ENCODE peak calls at places on chromosomes 6 and 20, in seven cellular contexts. P is OCI-LY7, G is pancreas, F is hepatocyte, B is Peyer's patch, V is endothelial cell of umbilical vein, Y is astrocyte. K is an unnamed sample.

GRCh38 chr20:23157741-23158140 is 71.6 kb upstream of the CD93 start:
- DNase-seq in P (no peak), G (no peak), F (no peak), B (no peak), V (no peak), Y (peak), K (no peak)

GRCh38 chr6:119626884-119627619 is 277.5 kb upstream of the MAN1A1 start:
- DNase-seq in P (no peak), G (no peak), F (no peak), B (no peak), V (no peak), Y (peak), K (no peak)

GRCh38 chr6:38221236-38221635 is 401.7 kb downstream of the ZFAND3 start:
- DNase-seq in P (no peak), G (no peak), F (no peak), B (no peak), V (no peak), Y (no peak), K (no peak)

GRCh38 chr20:43925786-43926185 is 11.1 kb downstream of the TOX2 start:
- DNase-seq in P (no peak), G (no peak), F (no peak), B (peak), V (peak), Y (peak), K (no peak)

GRCh38 chr6:139706949-139707348 is 332.5 kb upstream of the CITED2 start:
- DNase-seq in P (no peak), G (no peak), F (no peak), B (no peak), V (no peak), Y (no peak), K (no peak)

GRCh38 chr20:37755665-37756064 is 61.8 kb downstream of the CTNNBL1 start:
- DNase-seq in P (no peak), G (no peak), F (peak), B (no peak), V (no peak), Y (no peak), K (no peak)

GRCh38 chr20:61923371-61924166 is 142.1 kb downstream of the TAF4 start:
- DNase-seq in P (no peak), G (peak), F (no peak), B (no peak), V (no peak), Y (peak), K (no peak)

GRCh38 chr6:45791600-45792168 is 224.0 kb downstream of the CLIC5 start:
- DNase-seq in P (no peak), G (no peak), F (no peak), B (no peak), V (no peak), Y (peak), K (no peak)

GRCh38 chr6:13355969-13356368 is 27.6 kb upstream of the TBC1D7 start:
- DNase-seq in P (peak), G (no peak), F (no peak), B (no peak), V (no peak), Y (no peak), K (peak)

GRCh38 chr6:167678102-167679101 is 148.3 kb upstream of the AFDN start:
- DNase-seq in P (no peak), G (peak), F (peak), B (peak), V (peak), Y (no peak), K (no peak)

DNA sequence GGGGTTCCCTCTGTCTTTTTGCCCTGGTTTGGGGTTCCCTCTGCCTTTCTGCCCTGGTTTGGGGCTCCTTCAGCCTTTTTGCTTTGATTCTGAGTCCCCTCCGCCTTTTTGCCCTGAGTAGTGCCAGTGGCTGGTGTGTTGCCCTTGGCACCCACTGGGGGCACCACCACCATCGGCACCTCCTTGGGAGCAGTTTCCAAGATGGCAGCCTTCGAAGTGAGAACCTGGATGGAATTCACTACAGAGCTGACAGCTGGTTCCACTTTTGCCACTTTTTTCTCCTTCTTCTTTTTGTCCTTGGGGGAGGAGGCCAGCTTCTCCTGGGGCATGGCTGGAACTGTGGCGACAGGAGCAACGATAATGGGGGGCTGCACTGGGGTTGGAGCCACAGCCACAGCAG is 22.2 kb downstream of the RRBP1 start:
- DNase-seq in P (no peak), G (no peak), F (no peak), B (no peak), V (no peak), Y (no peak), K (no peak)
- TF ChIP-seq CTCF in P (peak), G (no peak), F (no peak), B (no peak), V (no peak), Y (no peak), K (peak)

GRCh38 chr6:7991992-7992815 is 72.0 kb downstream of the BLOC1S5 start:
- DNase-seq in P (peak), G (no peak), F (peak), B (no peak), V (peak), Y (peak), K (peak)

GRCh38 chr6:7991536-7991935 is 72.7 kb downstream of the BLOC1S5 start:
- DNase-seq in P (no peak), G (no peak), F (no peak), B (no peak), V (no peak), Y (no peak), K (no peak)

DNA sequence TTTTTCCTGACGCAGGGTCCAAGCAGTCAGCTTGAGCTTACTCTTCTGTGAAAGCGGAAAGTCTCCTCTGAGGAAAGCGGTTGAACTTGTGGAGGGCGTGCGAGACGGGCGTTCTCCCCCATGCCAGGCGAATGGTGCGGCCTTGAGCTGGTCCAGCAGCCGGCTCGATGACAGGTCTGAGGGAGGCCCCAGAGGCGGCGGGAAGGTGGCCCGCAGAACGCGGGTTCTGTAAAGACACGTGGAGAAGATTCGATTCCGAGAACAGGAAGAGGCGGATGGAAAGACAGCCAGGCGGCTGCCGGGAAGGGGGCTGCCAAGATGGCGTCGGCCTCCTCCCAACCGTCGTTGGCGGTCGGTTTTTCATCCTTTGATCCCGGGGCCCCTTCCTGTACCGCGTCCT is 75.6 kb upstream of the TXNDC5 start:
- DNase-seq in P (no peak), G (no peak), F (no peak), B (no peak), V (no peak), Y (no peak), K (no peak)
- H3K4me3 ChIP-seq in P (no peak), G (no peak), F (no peak), B (no peak), V (no peak), Y (no peak), K (no peak)

GRCh38 chr20:34468956-34469355 is 47.3 kb upstream of the DYNLRB1 start:
- DNase-seq in P (no peak), G (no peak), F (no peak), B (no peak), V (no peak), Y (no peak), K (no peak)

GRCh38 chr20:34472246-34472925 is 43.8 kb upstream of the DYNLRB1 start:
- DNase-seq in P (no peak), G (no peak), F (peak), B (no peak), V (peak), Y (peak), K (no peak)

GRCh38 chr20:34475979-34476736 is 40.1 kb upstream of the DYNLRB1 start:
- DNase-seq in P (peak), G (peak), F (peak), B (peak), V (peak), Y (no peak), K (no peak)

DNA sequence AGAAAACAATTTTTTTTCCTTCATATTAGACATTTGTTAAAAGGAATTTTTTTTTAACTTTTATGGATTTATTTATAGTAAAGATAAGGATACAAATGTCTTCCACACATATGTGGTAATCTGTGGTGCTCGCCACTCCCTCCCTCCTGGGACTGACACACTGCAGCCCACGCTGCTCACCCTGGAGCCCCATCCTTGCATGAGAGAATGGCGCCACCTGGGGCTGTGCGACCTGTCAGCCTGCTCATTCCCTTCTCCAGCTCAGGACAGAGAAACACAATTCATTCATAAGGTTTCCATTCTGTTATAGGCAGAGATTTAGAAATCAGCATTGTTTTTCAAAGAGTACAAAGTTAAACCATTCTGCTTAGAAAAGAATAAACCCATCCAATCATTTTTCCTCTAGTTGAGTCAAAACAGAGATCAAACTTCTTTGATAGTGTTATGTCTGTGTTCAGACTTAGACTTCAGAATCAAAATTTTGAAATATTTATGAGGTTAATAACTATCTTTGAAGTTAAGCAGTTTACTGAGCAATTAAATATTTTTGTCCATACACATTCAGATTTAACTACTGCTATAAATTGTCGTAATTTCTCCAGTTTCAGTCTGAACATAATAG is 42.8 kb upstream of the DYNLRB1 start:
- DNase-seq in P (peak), G (no peak), F (peak), B (peak), V (peak), Y (peak), K (no peak)
- TF ChIP-seq CTCF in P (peak), G (no peak), F (peak), B (no peak), V (peak), Y (peak), K (peak)

GRCh38 chr20:32456869-32457421 is 98.8 kb downstream of the ASXL1 start:
- DNase-seq in P (peak), G (peak), F (peak), B (no peak), V (no peak), Y (no peak), K (no peak)
- H3K4me3 ChIP-seq in P (peak), G (peak), F (peak), B (peak), V (no peak), Y (peak), K (peak)

GRCh38 chr6:118297821-118298220 is 250.3 kb upstream of the PLN start:
- DNase-seq in P (no peak), G (no peak), F (no peak), B (no peak), V (no peak), Y (no peak), K (no peak)

GRCh38 chr6:118298476-118298875 is 249.6 kb upstream of the PLN start:
- DNase-seq in P (no peak), G (no peak), F (no peak), B (no peak), V (no peak), Y (peak), K (no peak)

GRCh38 chr6:118294906-118295305 is 253.2 kb upstream of the PLN start:
- DNase-seq in P (no peak), G (no peak), F (no peak), B (no peak), V (no peak), Y (no peak), K (no peak)

GRCh38 chr6:118295336-118295735 is 252.8 kb upstream of the PLN start:
- DNase-seq in P (no peak), G (no peak), F (no peak), B (no peak), V (no peak), Y (no peak), K (no peak)

DNA sequence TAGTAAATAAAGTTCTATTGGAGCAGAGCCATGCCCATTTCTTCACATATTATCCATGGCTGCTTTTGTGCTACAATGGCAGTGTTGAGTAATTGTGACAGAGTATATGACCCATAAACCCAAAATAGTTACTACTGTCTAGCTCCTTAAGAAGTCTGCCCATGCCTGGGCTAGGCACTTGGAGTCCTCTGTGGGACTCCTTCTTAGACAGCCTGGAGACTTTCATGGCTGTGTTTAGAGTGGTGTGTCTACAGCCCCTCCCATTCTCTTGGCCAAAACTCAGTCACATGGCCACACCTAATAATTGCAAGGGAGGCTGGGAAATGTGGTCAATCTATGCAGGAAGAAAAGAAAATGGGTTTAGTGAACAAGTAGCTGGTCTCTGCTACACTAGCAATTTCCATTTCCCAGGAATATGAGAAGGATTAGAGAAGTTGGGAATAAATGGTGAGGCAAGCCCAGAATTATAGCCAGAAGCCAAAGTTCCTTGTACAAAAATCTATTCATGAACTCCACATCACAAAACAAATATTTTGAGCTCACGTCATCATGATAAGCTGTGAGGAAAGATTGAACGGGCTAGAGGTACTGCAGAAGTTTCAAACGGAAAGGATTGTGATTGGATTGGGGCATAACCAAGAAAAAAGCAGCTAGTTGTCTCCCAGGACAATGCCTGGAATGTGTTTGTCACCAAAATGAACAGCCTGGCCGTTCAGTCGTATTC is 251.8 kb upstream of the PLN start:
- DNase-seq in P (no peak), G (no peak), F (no peak), B (no peak), V (no peak), Y (peak), K (no peak)
- TF ChIP-seq CTCF in P (no peak), G (no peak), F (no peak), B (no peak), V (no peak), Y (no peak), K (no peak)

DNA sequence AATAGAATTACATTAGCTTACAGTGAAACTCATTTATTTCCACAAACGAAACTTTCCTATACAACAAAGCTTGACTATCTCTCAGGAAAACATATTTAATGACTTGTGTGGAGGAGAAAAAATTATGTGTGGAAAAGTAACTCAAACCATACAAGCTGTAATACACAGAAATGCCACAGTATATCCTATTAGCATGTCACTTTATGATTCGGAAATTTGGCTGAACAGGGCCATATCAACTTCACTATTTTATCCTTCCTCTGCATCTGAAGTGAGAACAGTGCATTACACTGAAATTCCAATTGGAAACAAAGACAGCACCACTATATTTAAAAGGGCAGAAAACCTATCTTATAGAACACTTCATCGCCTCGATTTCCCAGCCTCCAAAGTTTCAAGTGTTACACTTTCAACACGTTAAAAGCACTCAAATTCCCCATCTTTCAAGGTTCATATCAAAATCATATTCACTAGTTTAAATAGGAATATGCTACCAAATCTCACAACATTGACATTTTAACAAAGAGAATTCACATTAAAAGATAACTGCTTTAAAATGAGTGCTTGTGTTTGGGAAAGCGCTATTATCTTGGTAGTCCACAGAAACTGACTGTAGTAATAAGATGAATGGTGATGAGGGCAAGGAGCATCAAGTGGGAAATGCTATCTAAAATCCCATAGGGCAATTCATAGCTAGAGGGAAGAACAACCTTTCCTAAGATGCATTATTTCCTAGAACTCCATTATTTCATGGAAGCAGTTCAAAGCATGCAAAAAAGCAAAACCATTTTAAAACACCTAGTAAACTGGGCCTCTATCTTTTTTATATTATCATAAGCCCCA is 1.8 kb downstream of the REV3L start:
- DNase-seq in P (peak), G (no peak), F (no peak), B (no peak), V (peak), Y (no peak), K (no peak)
- H3K4me3 ChIP-seq in P (peak), G (peak), F (peak), B (peak), V (peak), Y (peak), K (peak)

DNA sequence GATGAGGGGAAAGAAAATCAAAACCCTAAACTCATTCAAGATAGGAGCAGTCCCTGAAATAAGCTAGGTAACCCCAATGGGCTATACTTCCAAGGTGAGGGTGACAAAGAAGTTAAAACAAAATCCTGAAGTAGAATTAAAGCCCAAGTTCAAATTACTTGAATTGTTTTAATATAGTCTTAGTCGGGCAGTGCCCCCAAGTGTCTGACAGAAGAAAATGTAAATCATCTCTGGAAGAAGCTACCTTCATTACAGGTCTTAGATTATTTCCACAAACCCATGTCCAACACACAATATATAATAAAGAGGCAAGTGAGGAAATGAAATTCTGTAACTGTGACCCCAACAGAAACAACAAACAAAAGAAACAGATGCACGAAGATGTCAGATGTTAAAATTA is 36.8 kb upstream of the L3MBTL3 start:
- DNase-seq in P (peak), G (no peak), F (no peak), B (no peak), V (peak), Y (no peak), K (no peak)
- TF ChIP-seq CTCF in P (peak), G (no peak), F (peak), B (no peak), V (no peak), Y (no peak), K (no peak)

DNA sequence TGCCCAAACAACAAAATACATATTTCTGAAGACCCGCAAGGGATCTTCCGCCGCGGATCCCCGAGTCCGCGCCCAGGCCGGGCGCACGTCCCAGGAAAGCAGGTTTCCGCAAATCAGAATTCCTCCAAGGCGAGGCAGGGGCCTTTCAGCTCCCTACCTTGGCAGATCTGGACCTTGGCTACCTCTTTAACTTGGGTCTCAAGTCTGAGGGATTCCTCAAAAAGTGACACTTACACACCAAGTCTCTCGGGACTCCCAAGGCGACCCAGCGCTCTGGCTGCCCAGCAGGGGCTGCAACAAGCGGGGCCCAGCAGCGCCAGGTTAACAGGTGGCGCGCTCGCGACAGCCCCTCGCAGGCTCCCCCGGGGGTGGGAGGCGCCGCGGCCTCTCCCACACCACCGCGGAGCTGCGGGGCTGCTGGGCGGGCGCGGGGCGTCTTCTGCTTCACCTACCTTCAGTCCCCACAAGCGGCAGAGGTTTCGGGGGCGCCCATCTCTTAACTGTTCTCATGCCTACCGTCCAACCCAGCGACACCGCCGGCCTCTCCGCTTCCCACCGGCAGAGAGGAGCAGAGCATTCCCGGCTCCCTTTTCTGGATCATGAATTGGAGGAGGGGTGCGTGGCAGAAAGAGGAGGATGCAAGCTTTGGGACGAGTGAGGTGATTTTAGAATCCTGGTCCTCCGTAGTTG is 414 bp downstream of the SIM1 start:
- DNase-seq in P (no peak), G (peak), F (no peak), B (no peak), V (peak), Y (no peak), K (no peak)
- H3K4me3 ChIP-seq in P (no peak), G (peak), F (no peak), B (peak), V (peak), Y (peak), K (no peak)